ENCODE peak calls at places on chromosomes 2 and 18, in seven cellular contexts. V, J, S, C, P, L and A are unnamed samples. For H3K36me3, the result is how much of the 10 kb centered on the place peaks cover.

GRCh38 chr2:25301453-25302352 is 40.0 kb downstream of the DNMT3A start:
- DNase-seq in V (peak), J (no peak), S (peak), C (peak), P (no peak), L (peak), A (no peak)

GRCh38 chr2:207643892-207644291 is 18.7 kb upstream of the METTL21A start:
- DNase-seq in V (no peak), J (no peak), S (no peak), C (no peak), P (no peak), L (no peak), A (no peak)

GRCh38 chr18:22703883-22704626 is 229.1 kb upstream of the RBBP8 start:
- DNase-seq in V (peak), J (peak), S (peak), C (peak), P (no peak), L (peak), A (no peak)

GRCh38 chr2:63872571-63873328 is 31.1 kb downstream of the UGP2 start:
- DNase-seq in V (no peak), J (no peak), S (no peak), C (no peak), P (no peak), L (no peak), A (no peak)

GRCh38 chr2:241503776-241504392 is 4.5 kb downstream of the STK25 start:
- DNase-seq in V (no peak), J (no peak), S (no peak), C (no peak), P (no peak), L (no peak), A (no peak)

GRCh38 chr2:222842517-222843174 is 18.2 kb upstream of the ACSL3 start:
- DNase-seq in V (no peak), J (no peak), S (no peak), C (no peak), P (no peak), L (peak), A (no peak)

GRCh38 chr18:14089781-14090180 is 42.5 kb downstream of the ZNF519 start:
- DNase-seq in V (no peak), J (no peak), S (no peak), C (no peak), P (no peak), L (no peak), A (no peak)

GRCh38 chr18:36284671-36285295 is 12.7 kb upstream of the FHOD3 start:
- DNase-seq in V (peak), J (peak), S (peak), C (peak), P (no peak), L (peak), A (no peak)

GRCh38 chr18:46182633-46183401 is 78.6 kb downstream of the HAUS1 start:
- DNase-seq in V (no peak), J (no peak), S (no peak), C (no peak), P (no peak), L (no peak), A (no peak)

GRCh38 chr2:221999702-222000101 is 299.1 kb downstream of the PAX3 start:
- DNase-seq in V (no peak), J (no peak), S (peak), C (no peak), P (no peak), L (peak), A (no peak)

GRCh38 chr18:8140841-8141501 is 468.3 kb upstream of the RAB12 start:
- DNase-seq in V (no peak), J (no peak), S (peak), C (no peak), P (peak), L (peak), A (no peak)

GRCh38 chr2:199973703-199974102 is 18.3 kb downstream of the MAIP1 start:
- DNase-seq in V (no peak), J (no peak), S (no peak), C (no peak), P (no peak), L (peak), A (no peak)

GRCh38 chr2:241272298-241272721 is 43.2 kb downstream of the HDLBP start:
- DNase-seq in V (peak), J (peak), S (no peak), C (no peak), P (peak), L (peak), A (no peak)

GRCh38 chr2:74188018-74188601 is 9.4 kb upstream of the MOB1A start:
- DNase-seq in V (no peak), J (no peak), S (no peak), C (peak), P (no peak), L (peak), A (peak)

GRCh38 chr18:50126466-50126865 is 68.5 kb downstream of the MYO5B start:
- DNase-seq in V (no peak), J (no peak), S (no peak), C (no peak), P (no peak), L (no peak), A (no peak)

GRCh38 chr2:215156453-215156852 is 18.0 kb upstream of the ABCA12 start:
- DNase-seq in V (no peak), J (no peak), S (no peak), C (no peak), P (no peak), L (no peak), A (no peak)

GRCh38 chr2:212721026-212721451 is 182.4 kb upstream of the ERBB4 start:
- DNase-seq in V (no peak), J (no peak), S (no peak), C (no peak), P (no peak), L (no peak), A (no peak)

GRCh38 chr2:156800065-156800556 is 363.9 kb downstream of the GPD2 start:
- DNase-seq in V (no peak), J (no peak), S (no peak), C (no peak), P (no peak), L (peak), A (no peak)

GRCh38 chr2:241977557-241978300 is 108.2 kb downstream of the RTP5 start:
- DNase-seq in V (no peak), J (no peak), S (no peak), C (no peak), P (no peak), L (no peak), A (no peak)

GRCh38 chr2:203692039-203692710 is 14.3 kb upstream of the CD28 start:
- DNase-seq in V (no peak), J (no peak), S (no peak), C (peak), P (no peak), L (peak), A (no peak)

GRCh38 chr2:71725836-71726235 is 272.5 kb downstream of the DYSF start:
- DNase-seq in V (no peak), J (no peak), S (no peak), C (no peak), P (no peak), L (no peak), A (no peak)

GRCh38 chr2:29398384-29399237 is 283.4 kb downstream of the CLIP4 start:
- DNase-seq in V (no peak), J (peak), S (peak), C (no peak), P (no peak), L (no peak), A (no peak)

GRCh38 chr2:9707008-9707407 is 76.2 kb upstream of the YWHAQ start:
- DNase-seq in V (no peak), J (no peak), S (no peak), C (no peak), P (no peak), L (no peak), A (no peak)

GRCh38 chr2:121860033-121860810 is 104.8 kb downstream of the TSN start:
- DNase-seq in V (no peak), J (no peak), S (peak), C (no peak), P (no peak), L (peak), A (no peak)

GRCh38 chr2:25567406-25567805 is 106.0 kb downstream of the DTNB start:
- DNase-seq in V (peak), J (no peak), S (peak), C (peak), P (no peak), L (peak), A (no peak)

GRCh38 chr18:7616661-7617060 is 49.5 kb downstream of the PTPRM start:
- DNase-seq in V (no peak), J (no peak), S (no peak), C (no peak), P (peak), L (no peak), A (no peak)

GRCh38 chr2:219404954-219405353 is 13.2 kb upstream of the DES start:
- DNase-seq in V (no peak), J (no peak), S (no peak), C (no peak), P (peak), L (no peak), A (no peak)

GRCh38 chr18:58370096-58370495 is 258.8 kb downstream of the ALPK2 start:
- DNase-seq in V (no peak), J (no peak), S (no peak), C (no peak), P (no peak), L (no peak), A (no peak)

GRCh38 chr18:45383228-45383627 is 232.0 kb upstream of the SLC14A2 start:
- DNase-seq in V (no peak), J (no peak), S (no peak), C (peak), P (no peak), L (no peak), A (no peak)

GRCh38 chr2:70124983-70125480 is 37.8 kb downstream of the PCBP1 start:
- DNase-seq in V (peak), J (peak), S (no peak), C (peak), P (peak), L (peak), A (no peak)

GRCh38 chr18:62880034-62880433 is 164.7 kb downstream of the PHLPP1 start:
- DNase-seq in V (no peak), J (no peak), S (no peak), C (no peak), P (no peak), L (no peak), A (no peak)

GRCh38 chr2:86793752-86794151 is 3.0 kb upstream of the CD8A start:
- DNase-seq in V (peak), J (no peak), S (no peak), C (no peak), P (no peak), L (no peak), A (no peak)

GRCh38 chr2:217864960-217865359 is 137.8 kb downstream of the TNS1 start:
- DNase-seq in V (no peak), J (no peak), S (no peak), C (peak), P (no peak), L (no peak), A (no peak)

GRCh38 chr18:74501386-74501785 is 5.2 kb downstream of the CNDP2 start:
- DNase-seq in V (peak), J (no peak), S (no peak), C (no peak), P (no peak), L (no peak), A (no peak)

GRCh38 chr18:8802031-8802679 is 96.8 kb downstream of the MTCL1 start:
- DNase-seq in V (no peak), J (no peak), S (no peak), C (no peak), P (no peak), L (no peak), A (no peak)

GRCh38 chr18:57429607-57430165 is 5.5 kb upstream of the ONECUT2 start:
- DNase-seq in V (peak), J (no peak), S (no peak), C (peak), P (no peak), L (peak), A (no peak)

DNA sequence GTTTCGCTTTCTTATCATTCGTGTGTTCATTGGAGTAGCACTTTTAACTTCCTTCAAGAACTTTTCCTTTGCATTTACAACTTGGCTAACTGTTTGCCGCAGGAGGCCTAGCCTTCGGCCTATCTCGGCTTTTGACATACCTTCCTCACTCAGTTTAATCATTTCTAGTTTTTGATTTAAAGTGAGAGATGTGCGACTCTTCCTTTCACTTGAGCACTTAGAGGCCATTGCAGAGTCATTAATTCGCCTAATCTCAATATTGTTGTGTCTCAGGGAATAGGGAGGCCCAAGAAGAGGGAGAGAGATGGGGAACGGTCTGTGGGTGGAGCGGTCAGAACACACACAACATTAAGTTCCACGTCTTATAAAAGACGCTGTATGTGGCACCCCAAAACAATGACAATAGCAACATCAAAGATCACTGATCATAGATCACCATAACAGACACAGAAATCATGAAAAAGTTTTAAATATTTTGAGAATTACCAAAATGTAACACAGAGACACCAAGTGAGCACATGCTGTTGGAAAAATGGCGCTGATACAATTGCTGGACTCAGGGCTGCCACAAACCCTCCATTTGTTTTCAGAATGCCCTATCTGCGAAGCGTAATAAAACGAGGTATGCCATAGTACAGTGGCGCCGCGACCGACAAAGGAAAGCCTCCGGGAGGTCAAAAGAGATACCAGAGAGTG is 554 bp downstream of the TIGD1 start:
- DNase-seq in V (no peak), J (no peak), S (no peak), C (peak), P (no peak), L (no peak), A (no peak)
- H3K36me3 ChIP-seq in V (under half), J (under half), S (under half), C (under half), P (under half), L (under half), A (half or more)

GRCh38 chr18:24126155-24126947 is 12.5 kb upstream of the CABYR start:
- DNase-seq in V (no peak), J (no peak), S (no peak), C (no peak), P (no peak), L (peak), A (no peak)

GRCh38 chr18:24127735-24128134 is 11.1 kb upstream of the CABYR start:
- DNase-seq in V (no peak), J (no peak), S (no peak), C (no peak), P (no peak), L (no peak), A (no peak)

GRCh38 chr18:24130494-24130893 is 8.4 kb upstream of the CABYR start:
- DNase-seq in V (no peak), J (no peak), S (no peak), C (no peak), P (no peak), L (no peak), A (no peak)

GRCh38 chr18:24128700-24129099 is 10.2 kb upstream of the CABYR start:
- DNase-seq in V (no peak), J (no peak), S (no peak), C (no peak), P (no peak), L (no peak), A (no peak)
- H3K36me3 ChIP-seq in V (under half), J (under half), S (under half), C (under half), P (under half), L (under half), A (under half)

GRCh38 chr2:46068604-46069003 is 228.6 kb upstream of the EPAS1 start:
- DNase-seq in V (no peak), J (no peak), S (no peak), C (no peak), P (no peak), L (no peak), A (no peak)
- H3K36me3 ChIP-seq in V (under half), J (under half), S (under half), C (under half), P (under half), L (under half), A (under half)

DNA sequence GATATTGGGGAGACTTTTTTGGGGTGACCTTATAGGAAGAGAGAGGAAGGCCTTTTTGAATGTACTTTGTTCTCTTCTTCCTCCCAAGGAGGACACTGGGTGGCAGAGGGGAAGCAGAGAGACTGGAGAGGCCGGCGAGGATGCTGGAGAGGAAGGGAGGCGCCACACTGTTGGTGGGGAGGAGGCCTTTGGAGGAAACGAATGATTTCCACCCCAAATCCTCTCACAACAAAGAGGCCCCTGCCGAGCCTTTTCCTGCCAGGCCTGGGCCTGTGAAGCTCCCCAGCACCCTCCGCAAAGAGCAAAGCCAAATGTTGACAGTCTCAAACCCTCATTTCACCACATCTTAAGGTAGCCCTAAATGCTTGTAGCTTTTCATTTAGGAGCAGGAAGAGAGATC is 59.0 kb upstream of the UPP2 start:
- DNase-seq in V (no peak), J (no peak), S (no peak), C (no peak), P (peak), L (no peak), A (no peak)
- H3K36me3 ChIP-seq in V (under half), J (under half), S (under half), C (under half), P (under half), L (under half), A (under half)

DNA sequence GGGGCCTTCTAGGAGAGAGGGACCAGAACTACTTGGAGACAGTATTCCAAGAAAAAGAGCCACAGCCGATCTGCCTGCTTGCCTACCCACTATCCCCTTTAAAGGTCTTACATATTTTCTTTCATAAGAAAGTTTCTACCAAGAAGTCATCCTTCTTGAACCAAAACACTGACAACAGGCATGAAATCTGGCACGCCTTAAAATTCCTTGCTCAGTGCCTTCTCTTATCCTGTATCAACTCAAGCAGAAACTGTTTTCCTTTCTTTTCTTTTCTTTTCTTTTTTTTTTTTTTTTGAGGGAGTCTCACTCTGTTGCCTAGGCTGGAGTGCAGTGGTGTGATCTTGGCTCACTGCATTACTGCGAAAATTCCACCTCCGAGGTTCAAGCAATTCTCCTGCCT is 48.3 kb upstream of the ZFP36L2 start:
- DNase-seq in V (no peak), J (no peak), S (no peak), C (no peak), P (no peak), L (no peak), A (no peak)
- H3K36me3 ChIP-seq in V (under half), J (under half), S (under half), C (under half), P (under half), L (under half), A (under half)

GRCh38 chr2:233201271-233202013 is 50.0 kb upstream of the ATG16L1 start:
- DNase-seq in V (no peak), J (no peak), S (no peak), C (no peak), P (no peak), L (no peak), A (no peak)
- H3K36me3 ChIP-seq in V (under half), J (under half), S (under half), C (under half), P (under half), L (under half), A (under half)

GRCh38 chr2:27379383-27379839 is 1.1 kb downstream of the ZNF513 start:
- DNase-seq in V (no peak), J (no peak), S (no peak), C (no peak), P (no peak), L (no peak), A (no peak)

GRCh38 chr2:27381577-27382181 is 1.1 kb upstream of the ZNF513 start:
- DNase-seq in V (no peak), J (no peak), S (no peak), C (no peak), P (no peak), L (no peak), A (peak)

GRCh38 chr2:27380626-27381556 is at the start of gene ZNF513:
- DNase-seq in V (peak), J (peak), S (peak), C (peak), P (peak), L (peak), A (peak)

GRCh38 chr2:27378809-27379290 is 1.7 kb downstream of the ZNF513 start:
- DNase-seq in V (no peak), J (no peak), S (no peak), C (no peak), P (no peak), L (no peak), A (no peak)

DNA sequence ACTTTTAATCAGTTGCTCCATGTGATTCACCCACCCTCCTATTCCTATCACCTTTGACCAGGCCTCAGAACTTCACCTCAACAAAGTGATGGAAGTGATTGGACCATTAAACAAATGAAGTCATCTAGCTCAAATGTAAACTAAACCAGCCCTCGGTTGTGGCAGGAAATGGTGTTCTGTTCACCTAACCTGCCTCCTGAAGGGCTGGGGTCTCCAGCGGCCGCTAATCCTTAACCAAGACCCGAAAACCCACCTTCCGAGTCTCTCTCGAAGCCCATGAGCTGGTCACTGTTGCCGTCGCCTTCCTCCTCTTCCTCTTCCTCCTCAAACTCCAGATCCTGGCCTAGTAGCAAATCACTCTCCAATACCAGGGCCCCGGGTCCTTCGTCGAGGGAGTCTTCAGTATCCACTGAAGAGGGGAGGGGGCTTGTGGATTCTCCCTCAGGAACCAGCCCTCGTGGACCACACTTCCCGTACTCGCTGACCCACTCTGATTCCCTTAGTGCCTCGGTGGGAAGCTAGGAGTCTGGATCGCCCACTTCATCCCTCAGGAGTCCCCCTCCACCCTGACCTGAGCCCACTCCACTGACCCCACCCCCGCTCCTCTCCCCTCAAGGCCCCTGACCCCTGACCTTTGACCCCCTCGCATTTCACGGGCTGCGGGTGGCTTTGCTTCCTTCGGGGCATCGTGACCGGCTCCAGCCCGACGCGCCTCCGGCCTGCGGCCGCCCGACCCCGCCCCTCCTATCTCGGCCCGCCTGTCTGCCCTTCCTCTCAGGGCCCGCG is 501 bp downstream of the ZNF513 start:
- DNase-seq in V (peak), J (no peak), S (no peak), C (no peak), P (peak), L (peak), A (peak)
- H3K36me3 ChIP-seq in V (under half), J (half or more), S (half or more), C (under half), P (half or more), L (under half), A (half or more)